ENCODE peak calls at places on chromosomes 11 and 22, in eight cellular contexts. One of them, this sample, is unnamed.
A peak's percentile ranks its signal among the peaks of the same experiment; 100 is the strongest.

GRCh38 chr11:65424200-65425104 is 1.9 kb downstream of the NEAT1 start:
- DNase-seq in PC-3: peak; percentile 42
- DNase-seq in A549: no peak
- DNase-seq in neural progenitor cell: no peak
- DNase-seq in epithelial cell of esophagus: peak; percentile 44
- DNase-seq in ovary: peak; percentile 73
- DNase-seq in kidney epithelial cell: no peak
- DNase-seq in astrocyte of the cerebellum: no peak
- DNase-seq in this sample: no peak

GRCh38 chr11:93686812-93687211 is 25.3 kb downstream of the CEP295 start:
- DNase-seq in PC-3: no peak
- DNase-seq in A549: no peak
- DNase-seq in neural progenitor cell: no peak
- DNase-seq in epithelial cell of esophagus: no peak
- DNase-seq in ovary: no peak
- DNase-seq in kidney epithelial cell: no peak
- DNase-seq in astrocyte of the cerebellum: peak; percentile 8
- DNase-seq in this sample: no peak

GRCh38 chr22:47050601-47051051 is 288.2 kb downstream of the TBC1D22A start:
- DNase-seq in PC-3: no peak
- DNase-seq in A549: no peak
- DNase-seq in neural progenitor cell: no peak
- DNase-seq in epithelial cell of esophagus: no peak
- DNase-seq in ovary: no peak
- DNase-seq in kidney epithelial cell: no peak
- DNase-seq in astrocyte of the cerebellum: no peak
- DNase-seq in this sample: no peak

GRCh38 chr11:70351646-70352045 is 46.7 kb upstream of the CTTN start:
- DNase-seq in PC-3: no peak
- DNase-seq in A549: no peak
- DNase-seq in neural progenitor cell: no peak
- DNase-seq in epithelial cell of esophagus: no peak
- DNase-seq in ovary: no peak
- DNase-seq in kidney epithelial cell: no peak
- DNase-seq in astrocyte of the cerebellum: no peak
- DNase-seq in this sample: no peak

GRCh38 chr11:123137496-123138270 is 57.4 kb downstream of the CLMP start:
- DNase-seq in PC-3: no peak
- DNase-seq in A549: no peak
- DNase-seq in neural progenitor cell: peak; percentile 75
- DNase-seq in epithelial cell of esophagus: no peak
- DNase-seq in ovary: peak; percentile 82
- DNase-seq in kidney epithelial cell: no peak
- DNase-seq in astrocyte of the cerebellum: peak; percentile 67
- DNase-seq in this sample: no peak

GRCh38 chr11:128768876-128769275 is 75.0 kb downstream of the FLI1 start:
- DNase-seq in PC-3: no peak
- DNase-seq in A549: no peak
- DNase-seq in neural progenitor cell: no peak
- DNase-seq in epithelial cell of esophagus: no peak
- DNase-seq in ovary: no peak
- DNase-seq in kidney epithelial cell: no peak
- DNase-seq in astrocyte of the cerebellum: no peak
- DNase-seq in this sample: no peak

GRCh38 chr22:46036558-46037408 is 59.8 kb upstream of the WNT7B start:
- DNase-seq in PC-3: peak; percentile 57
- DNase-seq in A549: peak; percentile 65
- DNase-seq in neural progenitor cell: peak; percentile 61
- DNase-seq in epithelial cell of esophagus: peak; percentile 81
- DNase-seq in ovary: peak; percentile 49
- DNase-seq in kidney epithelial cell: no peak
- DNase-seq in astrocyte of the cerebellum: no peak
- DNase-seq in this sample: no peak

GRCh38 chr11:69711824-69712801 is 8.3 kb upstream of the FGF19 start:
- DNase-seq in PC-3: no peak
- DNase-seq in A549: no peak
- DNase-seq in neural progenitor cell: peak; percentile 41
- DNase-seq in epithelial cell of esophagus: no peak
- DNase-seq in ovary: no peak
- DNase-seq in kidney epithelial cell: no peak
- DNase-seq in astrocyte of the cerebellum: no peak
- DNase-seq in this sample: no peak

GRCh38 chr22:23857606-23858483 is at the start of gene SLC2A11:
- DNase-seq in PC-3: peak; percentile 94
- DNase-seq in A549: peak; percentile 85
- DNase-seq in neural progenitor cell: peak; percentile 100
- DNase-seq in epithelial cell of esophagus: peak; percentile 97
- DNase-seq in ovary: peak; percentile 98
- DNase-seq in kidney epithelial cell: peak; percentile 90
- DNase-seq in astrocyte of the cerebellum: peak; percentile 91
- DNase-seq in this sample: peak; percentile 65

GRCh38 chr11:103609117-103610066 is 427.0 kb upstream of the DDI1 start:
- DNase-seq in PC-3: peak; percentile 97
- DNase-seq in A549: peak; percentile 25
- DNase-seq in neural progenitor cell: no peak
- DNase-seq in epithelial cell of esophagus: peak; percentile 86
- DNase-seq in ovary: no peak
- DNase-seq in kidney epithelial cell: peak; percentile 94
- DNase-seq in astrocyte of the cerebellum: peak; percentile 96
- DNase-seq in this sample: peak; percentile 81

GRCh38 chr11:10654211-10655150 is 39.1 kb downstream of the IRAG1 start:
- DNase-seq in PC-3: peak; percentile 62
- DNase-seq in A549: peak; percentile 35
- DNase-seq in neural progenitor cell: peak; percentile 61
- DNase-seq in epithelial cell of esophagus: peak; percentile 76
- DNase-seq in ovary: no peak
- DNase-seq in kidney epithelial cell: no peak
- DNase-seq in astrocyte of the cerebellum: no peak
- DNase-seq in this sample: no peak

GRCh38 chr11:65452806-65453490 is 30.4 kb downstream of the NEAT1 start:
- DNase-seq in PC-3: peak; percentile 83
- DNase-seq in A549: no peak
- DNase-seq in neural progenitor cell: no peak
- DNase-seq in epithelial cell of esophagus: peak; percentile 93
- DNase-seq in ovary: peak; percentile 26
- DNase-seq in kidney epithelial cell: no peak
- DNase-seq in astrocyte of the cerebellum: no peak
- DNase-seq in this sample: no peak

GRCh38 chr11:7833527-7833926 is 36.8 kb upstream of the OR5P2 start:
- DNase-seq in PC-3: no peak
- DNase-seq in A549: no peak
- DNase-seq in neural progenitor cell: no peak
- DNase-seq in epithelial cell of esophagus: no peak
- DNase-seq in ovary: no peak
- DNase-seq in kidney epithelial cell: no peak
- DNase-seq in astrocyte of the cerebellum: no peak
- DNase-seq in this sample: no peak

GRCh38 chr11:113045146-113045545 is 83.9 kb downstream of the NCAM1 start:
- DNase-seq in PC-3: no peak
- DNase-seq in A549: no peak
- DNase-seq in neural progenitor cell: no peak
- DNase-seq in epithelial cell of esophagus: no peak
- DNase-seq in ovary: no peak
- DNase-seq in kidney epithelial cell: no peak
- DNase-seq in astrocyte of the cerebellum: no peak
- DNase-seq in this sample: no peak

GRCh38 chr22:49448546-49448945 is 379.1 kb downstream of the BRD1 start:
- DNase-seq in PC-3: no peak
- DNase-seq in A549: no peak
- DNase-seq in neural progenitor cell: no peak
- DNase-seq in epithelial cell of esophagus: no peak
- DNase-seq in ovary: no peak
- DNase-seq in kidney epithelial cell: no peak
- DNase-seq in astrocyte of the cerebellum: no peak
- DNase-seq in this sample: no peak

GRCh38 chr11:66190776-66191175 is 77.7 kb upstream of the RAB1B start:
- DNase-seq in PC-3: no peak
- DNase-seq in A549: no peak
- DNase-seq in neural progenitor cell: no peak
- DNase-seq in epithelial cell of esophagus: no peak
- DNase-seq in ovary: no peak
- DNase-seq in kidney epithelial cell: no peak
- DNase-seq in astrocyte of the cerebellum: no peak
- DNase-seq in this sample: no peak

GRCh38 chr11:2887526-2888195 is 2.1 kb upstream of the CDKN1C start:
- DNase-seq in PC-3: no peak
- DNase-seq in A549: no peak
- DNase-seq in neural progenitor cell: peak; percentile 32
- DNase-seq in epithelial cell of esophagus: no peak
- DNase-seq in ovary: no peak
- DNase-seq in kidney epithelial cell: no peak
- DNase-seq in astrocyte of the cerebellum: no peak
- DNase-seq in this sample: no peak

GRCh38 chr11:73342633-73343032 is 33.6 kb upstream of the RELT start:
- DNase-seq in PC-3: peak; percentile 26
- DNase-seq in A549: no peak
- DNase-seq in neural progenitor cell: peak; percentile 86
- DNase-seq in epithelial cell of esophagus: peak; percentile 14
- DNase-seq in ovary: no peak
- DNase-seq in kidney epithelial cell: no peak
- DNase-seq in astrocyte of the cerebellum: no peak
- DNase-seq in this sample: no peak

GRCh38 chr11:78032090-78032489 is 9.0 kb upstream of the KCTD14 start:
- DNase-seq in PC-3: no peak
- DNase-seq in A549: no peak
- DNase-seq in neural progenitor cell: no peak
- DNase-seq in epithelial cell of esophagus: no peak
- DNase-seq in ovary: no peak
- DNase-seq in kidney epithelial cell: no peak
- DNase-seq in astrocyte of the cerebellum: no peak
- DNase-seq in this sample: no peak

GRCh38 chr11:113531575-113532451 is 56.6 kb upstream of the DRD2 start:
- DNase-seq in PC-3: no peak
- DNase-seq in A549: no peak
- DNase-seq in neural progenitor cell: no peak
- DNase-seq in epithelial cell of esophagus: no peak
- DNase-seq in ovary: no peak
- DNase-seq in kidney epithelial cell: no peak
- DNase-seq in astrocyte of the cerebellum: no peak
- DNase-seq in this sample: no peak

GRCh38 chr11:33772300-33772699 is 2.0 kb downstream of the FBXO3 start:
- DNase-seq in PC-3: peak; percentile 77
- DNase-seq in A549: no peak
- DNase-seq in neural progenitor cell: no peak
- DNase-seq in epithelial cell of esophagus: peak; percentile 96
- DNase-seq in ovary: no peak
- DNase-seq in kidney epithelial cell: no peak
- DNase-seq in astrocyte of the cerebellum: no peak
- DNase-seq in this sample: no peak

GRCh38 chr11:45839204-45839603 is 8.1 kb upstream of the CRY2 start:
- DNase-seq in PC-3: no peak
- DNase-seq in A549: no peak
- DNase-seq in neural progenitor cell: no peak
- DNase-seq in epithelial cell of esophagus: no peak
- DNase-seq in ovary: no peak
- DNase-seq in kidney epithelial cell: no peak
- DNase-seq in astrocyte of the cerebellum: no peak
- DNase-seq in this sample: no peak

GRCh38 chr22:42313804-42314581 is 43.5 kb upstream of the TCF20 start:
- DNase-seq in PC-3: peak; percentile 77
- DNase-seq in A549: peak; percentile 13
- DNase-seq in neural progenitor cell: peak; percentile 91
- DNase-seq in epithelial cell of esophagus: peak; percentile 88
- DNase-seq in ovary: peak; percentile 48
- DNase-seq in kidney epithelial cell: peak; percentile 35
- DNase-seq in astrocyte of the cerebellum: no peak
- DNase-seq in this sample: no peak
- TF ChIP-seq CTCF in PC-3: peak; percentile 59
- TF ChIP-seq CTCF in A549: peak; percentile 27
- TF ChIP-seq CTCF in neural progenitor cell: peak; percentile 70
- TF ChIP-seq CTCF in epithelial cell of esophagus: peak; percentile 49
- TF ChIP-seq CTCF in ovary: peak; percentile 15
- TF ChIP-seq CTCF in kidney epithelial cell: peak; percentile 61
- TF ChIP-seq CTCF in astrocyte of the cerebellum: peak; percentile 53
- TF ChIP-seq CTCF in this sample: peak; percentile 17

DNA sequence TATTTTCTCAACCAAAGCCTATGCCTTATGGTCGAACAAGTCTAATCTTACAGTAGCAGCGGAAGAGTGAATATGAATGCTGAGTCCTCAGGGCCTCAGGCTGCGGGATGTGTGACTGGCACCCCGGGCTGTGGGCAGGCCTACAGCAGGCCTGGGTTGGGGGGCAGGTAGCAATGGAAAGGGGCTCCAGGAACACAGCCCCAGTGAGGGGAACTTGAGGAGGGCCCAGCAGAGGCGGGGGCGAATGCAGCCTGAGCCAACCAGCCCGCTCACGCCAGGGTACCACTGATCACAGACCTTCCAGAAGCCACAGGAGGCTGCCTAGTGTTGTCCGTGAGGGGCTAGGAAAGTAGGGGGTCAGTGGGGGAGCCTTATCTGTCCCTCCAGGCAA is 11.3 kb upstream of the CD5 start:
- DNase-seq in PC-3: no peak
- DNase-seq in A549: no peak
- DNase-seq in neural progenitor cell: no peak
- DNase-seq in epithelial cell of esophagus: no peak
- DNase-seq in ovary: no peak
- DNase-seq in kidney epithelial cell: no peak
- DNase-seq in astrocyte of the cerebellum: no peak
- DNase-seq in this sample: no peak
- H3K4me3 ChIP-seq in PC-3: no peak overlapping the region
- H3K4me3 ChIP-seq in A549: no peak overlapping the region
- H3K4me3 ChIP-seq in neural progenitor cell: no peak overlapping the region
- H3K4me3 ChIP-seq in epithelial cell of esophagus: no peak overlapping the region
- H3K4me3 ChIP-seq in ovary: no peak overlapping the region
- H3K4me3 ChIP-seq in kidney epithelial cell: no peak overlapping the region
- H3K4me3 ChIP-seq in astrocyte of the cerebellum: no peak overlapping the region
- H3K4me3 ChIP-seq in this sample: no peak overlapping the region

GRCh38 chr11:115504279-115505158 is at the start of gene CADM1:
- DNase-seq in PC-3: peak; percentile 74
- DNase-seq in A549: peak; percentile 70
- DNase-seq in neural progenitor cell: peak; percentile 99
- DNase-seq in epithelial cell of esophagus: peak; percentile 83
- DNase-seq in ovary: peak; percentile 97
- DNase-seq in kidney epithelial cell: peak; percentile 79
- DNase-seq in astrocyte of the cerebellum: peak; percentile 92
- DNase-seq in this sample: peak; percentile 52
- TF ChIP-seq CTCF in PC-3: peak; percentile 36
- TF ChIP-seq CTCF in A549: peak; percentile 13
- TF ChIP-seq CTCF in neural progenitor cell: peak; percentile 56
- TF ChIP-seq CTCF in epithelial cell of esophagus: peak; percentile 64
- TF ChIP-seq CTCF in ovary: peak; percentile 81
- TF ChIP-seq CTCF in kidney epithelial cell: peak; percentile 66
- TF ChIP-seq CTCF in astrocyte of the cerebellum: peak; percentile 75
- TF ChIP-seq CTCF in this sample: peak; percentile 75

DNA sequence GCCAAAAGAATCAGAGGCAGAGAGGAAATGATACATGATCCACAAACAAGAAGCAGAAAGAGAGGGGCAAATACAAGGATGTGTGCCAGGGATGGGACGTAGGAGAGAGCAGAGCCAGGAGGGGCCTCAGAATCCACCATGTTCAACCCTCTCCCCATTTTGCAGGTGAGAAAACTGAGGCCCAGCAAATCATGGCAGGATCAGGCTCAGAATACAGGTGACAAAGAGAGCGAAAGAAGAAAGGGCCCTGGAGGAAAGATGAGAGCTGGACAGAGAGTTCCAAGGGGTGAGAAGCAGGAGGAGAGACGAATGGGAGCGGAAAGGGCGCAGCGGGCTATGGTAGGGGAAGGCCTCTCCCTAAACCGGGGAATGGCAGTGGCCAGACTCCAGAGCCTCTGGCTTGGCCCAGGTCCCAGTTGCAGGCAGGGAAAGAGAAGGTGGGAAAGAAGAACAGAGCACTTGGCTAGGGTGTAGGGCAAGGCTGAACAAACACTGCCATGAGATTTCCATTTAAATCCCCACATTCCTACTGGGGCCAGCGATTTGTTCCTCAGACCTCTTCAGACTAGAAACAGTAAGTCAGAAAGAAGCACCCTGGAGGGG is 44.4 kb upstream of the TSKU start:
- DNase-seq in PC-3: no peak
- DNase-seq in A549: no peak
- DNase-seq in neural progenitor cell: no peak
- DNase-seq in epithelial cell of esophagus: no peak
- DNase-seq in ovary: no peak
- DNase-seq in kidney epithelial cell: no peak
- DNase-seq in astrocyte of the cerebellum: no peak
- DNase-seq in this sample: no peak
- H3K4me3 ChIP-seq in PC-3: no peak overlapping the region
- H3K4me3 ChIP-seq in A549: no peak overlapping the region
- H3K4me3 ChIP-seq in neural progenitor cell: no peak overlapping the region
- H3K4me3 ChIP-seq in epithelial cell of esophagus: no peak overlapping the region
- H3K4me3 ChIP-seq in ovary: no peak overlapping the region
- H3K4me3 ChIP-seq in kidney epithelial cell: no peak overlapping the region
- H3K4me3 ChIP-seq in astrocyte of the cerebellum: no peak overlapping the region
- H3K4me3 ChIP-seq in this sample: no peak overlapping the region